ENCODE peak calls at places on chromosomes 3 and 15, in ten cellular contexts. L is NCI-H2081, R is NCI-H69, I is midbrain, E is iris pigment epithelial cell, S is HuH-7, W is AG04450, N is AG10803, T is PC-9, Y is HT1080. O is an unnamed sample.

GRCh38 chr3:3196148-3196861 is 16.8 kb upstream of the CRBN start:
- DNase-seq in R (peak), T (no peak), W (no peak), I (peak), E (peak), N (no peak), S (no peak), Y (no peak), L (no peak), O (peak)

GRCh38 chr15:70956596-70956995 is 64.0 kb downstream of the LRRC49 start:
- DNase-seq in W (no peak), Y (no peak), I (no peak), T (no peak), N (peak), L (no peak), S (no peak), R (no peak), E (no peak), O (peak)

GRCh38 chr15:71800835-71801745 is 9.3 kb upstream of the NR2E3 start:
- DNase-seq in L (peak), E (peak), T (peak), N (peak), I (peak), R (peak), S (peak), W (peak), Y (peak), O (peak)

GRCh38 chr15:69390575-69390974 is 23.6 kb upstream of the KIF23 start:
- DNase-seq in N (peak), S (no peak), L (no peak), I (no peak), W (no peak), Y (peak), R (peak), E (peak), T (peak), O (no peak)

GRCh38 chr3:171862993-171863521 is 19.9 kb downstream of the TMEM212 start:
- DNase-seq in S (no peak), T (no peak), N (peak), Y (no peak), E (peak), R (no peak), W (no peak), I (no peak), L (no peak), O (peak)

GRCh38 chr3:194274424-194275085 is 76.6 kb downstream of the CPN2 start:
- DNase-seq in S (no peak), Y (peak), T (no peak), E (no peak), W (no peak), N (peak), L (no peak), I (no peak), R (peak), O (no peak)

GRCh38 chr3:152100491-152101086 is 168.1 kb upstream of the MBNL1 start:
- DNase-seq in T (peak), L (no peak), R (no peak), I (no peak), W (no peak), E (peak), N (no peak), S (no peak), Y (no peak), O (peak)

GRCh38 chr3:123459867-123460266 is 11.0 kb upstream of the ADCY5 start:
- DNase-seq in S (no peak), I (no peak), N (no peak), E (no peak), R (no peak), W (no peak), L (no peak), Y (no peak), T (no peak), O (no peak)

GRCh38 chr3:188092648-188093047 is 61.3 kb upstream of the LPP start:
- DNase-seq in N (peak), Y (no peak), R (no peak), L (no peak), I (no peak), W (no peak), E (no peak), S (no peak), T (no peak), O (no peak)

GRCh38 chr15:48965972-48966371 is 2.3 kb upstream of the SHC4 start:
- DNase-seq in R (peak), N (peak), T (no peak), E (peak), L (no peak), I (no peak), W (no peak), Y (peak), S (peak), O (peak)

GRCh38 chr3:50128001-50128400 is 27.1 kb upstream of the SEMA3F start:
- DNase-seq in E (no peak), W (no peak), L (no peak), T (no peak), S (no peak), N (no peak), Y (no peak), R (no peak), I (no peak), O (no peak)

GRCh38 chr3:66413151-66413751 is 87.6 kb downstream of the LRIG1 start:
- DNase-seq in N (peak), W (peak), S (no peak), E (peak), I (no peak), R (no peak), L (no peak), Y (peak), T (no peak), O (peak)

GRCh38 chr3:98897701-98898100 is 3.8 kb downstream of the DCBLD2 start:
- DNase-seq in S (no peak), W (no peak), R (no peak), T (no peak), L (no peak), Y (no peak), E (no peak), N (no peak), I (no peak), O (no peak)

GRCh38 chr3:87145553-87145952 is 81.6 kb upstream of the CHMP2B start:
- DNase-seq in N (peak), T (no peak), S (no peak), I (peak), Y (peak), L (no peak), E (peak), R (peak), W (no peak), O (peak)